ENCODE peak calls at places on chromosomes 16 and 17, in six cellular contexts. S, B, G, A, O and W are unnamed samples.

GRCh38 chr16:21250072-21250923 is 16.8 kb downstream of the ANKS4B start:
- DNase-seq in B (no peak), A (no peak), G (no peak), O (no peak), S (no peak), W (no peak)

GRCh38 chr17:7508846-7509245 is 24.7 kb downstream of the POLR2A start:
- DNase-seq in B (no peak), A (no peak), G (no peak), O (peak), S (no peak), W (no peak)

GRCh38 chr17:41076788-41077187 is 7.2 kb upstream of the KRTAP4-7 start:
- DNase-seq in G (no peak), B (no peak), O (no peak), A (no peak), S (no peak), W (no peak)

GRCh38 chr16:10182186-10182683 is at the start of gene GRIN2A:
- DNase-seq in G (no peak), S (no peak), O (no peak), B (no peak), A (no peak), W (no peak)

GRCh38 chr16:30987581-30988190 is 2.7 kb downstream of the HSD3B7 start:
- DNase-seq in B (no peak), A (no peak), G (no peak), S (no peak), O (no peak), W (no peak)

GRCh38 chr16:73949574-73950348 is 346.9 kb upstream of the PSMD7 start:
- DNase-seq in A (no peak), G (peak), S (no peak), B (no peak), O (no peak), W (no peak)

GRCh38 chr16:67951485-67951884 is 7.6 kb upstream of the LCAT start:
- DNase-seq in B (peak), A (no peak), O (peak), S (no peak), G (no peak), W (no peak)

GRCh38 chr16:88957456-88957767 is 19.6 kb downstream of the CBFA2T3 start:
- DNase-seq in A (no peak), S (no peak), G (no peak), O (no peak), B (no peak), W (no peak)

GRCh38 chr16:28990375-28991040 is 5.7 kb downstream of the LAT start:
- DNase-seq in S (no peak), O (no peak), B (no peak), A (no peak), G (no peak), W (no peak)

GRCh38 chr16:1993731-1994131 is 4.0 kb downstream of the SYNGR3 start:
- DNase-seq in A (no peak), B (no peak), S (no peak), O (no peak), G (no peak), W (no peak)

GRCh38 chr17:46865100-46865499 is 13.7 kb downstream of the WNT9B start:
- DNase-seq in A (no peak), S (no peak), G (peak), O (no peak), B (no peak), W (no peak)

GRCh38 chr17:19538095-19539039 is 4.7 kb downstream of the SLC47A1 start:
- DNase-seq in O (peak), S (no peak), G (no peak), A (no peak), B (no peak), W (peak)

GRCh38 chr17:8939496-8940334 is 25.8 kb downstream of the PIK3R5 start:
- DNase-seq in B (no peak), A (no peak), S (no peak), O (no peak), G (no peak), W (no peak)

GRCh38 chr16:546909-547770 is 13.1 kb upstream of the PRR35 start:
- DNase-seq in B (peak), A (peak), S (no peak), G (no peak), O (peak), W (peak)

GRCh38 chr16:84048306-84048705 is 5.7 kb upstream of the SLC38A8 start:
- DNase-seq in S (no peak), O (peak), G (no peak), A (peak), B (no peak), W (no peak)

GRCh38 chr16:74521691-74522090 is 85.2 kb downstream of the GLG1 start:
- DNase-seq in A (no peak), O (no peak), G (no peak), B (peak), S (no peak), W (peak)

GRCh38 chr16:29290631-29291247 is 115.8 kb downstream of the NPIPB11 start:
- DNase-seq in O (peak), G (peak), B (peak), A (peak), S (peak), W (peak)

GRCh38 chr16:25679468-25680010 is 12.2 kb upstream of the HS3ST4 start:
- DNase-seq in O (no peak), A (no peak), S (no peak), G (no peak), B (no peak), W (no peak)

GRCh38 chr16:86520317-86521210 is 10.2 kb downstream of the FOXF1 start:
- DNase-seq in B (no peak), O (peak), S (no peak), A (no peak), G (no peak), W (no peak)

GRCh38 chr16:89084411-89084810 is 9.2 kb upstream of the ACSF3 start:
- DNase-seq in G (no peak), A (no peak), O (no peak), B (no peak), S (no peak), W (no peak)

GRCh38 chr17:38322156-38322779 is 21.5 kb downstream of the GPR179 start:
- DNase-seq in B (peak), G (no peak), O (peak), A (peak), S (peak), W (peak)
- TF ChIP-seq CTCF in B (peak), G (peak), O (peak), A (no peak), S (peak), W (peak)

GRCh38 chr17:81445642-81446500 is 50.6 kb downstream of the BAHCC1 start:
- DNase-seq in S (no peak), O (no peak), G (no peak), B (no peak), A (no peak), W (no peak)
- TF ChIP-seq CTCF in S (peak), O (no peak), G (no peak), B (no peak), A (no peak), W (no peak)

GRCh38 chr17:78738245-78738644 is 43.8 kb downstream of the CYTH1 start:
- DNase-seq in S (no peak), A (no peak), O (no peak), B (no peak), G (no peak), W (no peak)

GRCh38 chr17:78735832-78736525 is 46.1 kb downstream of the CYTH1 start:
- DNase-seq in B (no peak), A (no peak), G (no peak), S (no peak), O (no peak), W (no peak)

GRCh38 chr17:78734841-78735641 is 47.0 kb downstream of the CYTH1 start:
- DNase-seq in A (no peak), O (no peak), B (no peak), G (no peak), S (no peak), W (no peak)

GRCh38 chr17:78737332-78737731 is 44.7 kb downstream of the CYTH1 start:
- DNase-seq in O (no peak), A (no peak), S (no peak), B (no peak), G (peak), W (no peak)

DNA sequence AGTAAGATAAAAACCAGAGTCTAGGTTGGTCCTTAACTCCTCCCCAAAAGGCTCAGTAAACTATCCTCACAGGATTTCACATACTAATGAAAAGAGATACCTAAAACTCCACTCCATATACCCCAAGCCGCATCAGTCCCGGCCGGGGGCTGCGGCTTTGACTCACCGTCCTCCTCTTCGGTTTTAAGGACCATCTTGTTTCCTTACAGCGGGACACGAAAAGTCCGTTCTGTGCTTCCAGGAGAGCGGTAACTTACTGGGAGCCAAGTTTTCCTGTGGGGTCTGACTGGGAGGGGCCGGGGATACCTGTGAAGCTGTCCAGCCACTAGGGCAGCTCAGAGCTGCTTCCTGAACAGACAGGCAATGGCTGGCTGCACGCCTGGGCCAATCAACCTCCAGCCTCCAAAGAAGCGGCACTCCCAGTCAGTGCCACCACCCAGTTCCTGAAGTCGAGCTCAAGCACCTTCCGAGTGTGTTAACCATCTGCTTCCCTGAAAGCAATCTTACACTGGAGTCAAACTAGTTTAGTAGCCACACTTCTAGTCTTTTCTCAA is 45.5 kb downstream of the CYTH1 start:
- DNase-seq in O (peak), G (no peak), B (peak), A (no peak), S (peak), W (no peak)
- TF ChIP-seq CTCF in O (no peak), G (no peak), B (peak), A (no peak), S (no peak), W (no peak)

DNA sequence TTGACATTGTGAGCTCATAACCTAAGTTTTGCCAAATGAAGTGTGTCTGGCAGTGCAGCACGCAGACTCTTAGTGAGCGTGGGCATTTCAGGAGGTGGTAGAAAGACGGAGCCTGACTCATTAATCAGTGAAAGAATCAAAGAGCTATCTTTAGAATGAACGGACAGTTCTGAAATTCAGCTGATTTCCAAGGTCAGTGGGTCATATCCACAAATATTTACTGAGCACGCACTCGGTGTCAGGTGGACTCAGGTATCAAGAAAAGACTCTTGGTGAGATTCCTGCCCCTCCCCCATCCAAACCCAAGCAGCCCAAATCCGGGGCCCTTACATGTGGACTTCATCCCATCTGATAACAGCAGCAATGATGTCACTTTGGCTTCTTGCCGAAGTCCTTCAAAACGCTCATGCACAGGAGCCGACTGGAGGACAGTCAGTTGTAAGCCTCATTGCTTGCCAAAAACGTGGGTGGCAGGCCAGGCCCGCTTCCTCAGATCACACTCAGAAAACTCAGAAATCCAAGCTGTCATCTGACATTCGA is 185.8 kb downstream of the HS3ST3A1 start:
- DNase-seq in S (no peak), G (peak), B (peak), A (no peak), O (no peak), W (no peak)
- TF ChIP-seq CTCF in S (no peak), G (no peak), B (peak), A (no peak), O (no peak), W (no peak)

GRCh38 chr17:76139801-76140660 is 1.0 kb downstream of the FOXJ1 start:
- DNase-seq in O (no peak), B (no peak), G (no peak), A (no peak), S (no peak), W (peak)
- TF ChIP-seq CTCF in O (no peak), B (no peak), G (no peak), A (no peak), S (no peak), W (no peak)

DNA sequence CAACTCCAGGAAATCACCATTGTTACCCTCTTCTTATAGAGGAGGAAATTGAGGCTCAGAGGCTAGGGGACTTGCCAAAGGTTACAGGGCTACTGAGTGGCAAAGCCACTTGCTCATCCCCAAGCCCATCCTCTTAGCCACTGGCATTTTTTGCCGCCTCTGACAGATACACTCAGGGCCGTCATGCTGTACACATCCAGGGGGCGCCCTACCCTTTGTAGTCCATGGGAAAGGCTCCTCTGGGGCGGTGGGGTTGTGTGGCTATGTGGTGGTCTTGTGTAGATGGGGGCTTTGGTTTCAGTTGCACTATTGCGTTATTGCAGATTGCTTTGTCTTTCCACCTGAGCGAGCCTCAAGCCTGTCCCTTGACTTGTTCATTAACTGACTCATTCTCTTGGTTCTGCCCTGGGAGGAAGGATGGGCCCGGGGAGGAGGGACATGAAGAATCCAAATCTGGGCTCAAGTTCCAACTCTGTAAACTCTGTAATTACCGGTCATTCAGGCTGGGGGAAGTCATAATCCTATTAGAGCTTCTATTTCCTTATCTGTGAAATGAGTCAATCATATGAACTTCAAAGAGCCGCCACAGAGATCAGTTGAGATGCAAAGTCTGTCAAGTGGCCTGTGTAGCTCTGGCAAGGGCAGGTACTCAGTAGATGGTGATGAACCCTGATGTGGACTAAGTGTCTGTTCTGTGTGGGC is 2.8 kb downstream of the NOS2 start:
- DNase-seq in A (no peak), O (no peak), G (no peak), S (no peak), B (no peak), W (no peak)
- TF ChIP-seq CTCF in A (no peak), O (no peak), G (no peak), S (no peak), B (no peak), W (no peak)

DNA sequence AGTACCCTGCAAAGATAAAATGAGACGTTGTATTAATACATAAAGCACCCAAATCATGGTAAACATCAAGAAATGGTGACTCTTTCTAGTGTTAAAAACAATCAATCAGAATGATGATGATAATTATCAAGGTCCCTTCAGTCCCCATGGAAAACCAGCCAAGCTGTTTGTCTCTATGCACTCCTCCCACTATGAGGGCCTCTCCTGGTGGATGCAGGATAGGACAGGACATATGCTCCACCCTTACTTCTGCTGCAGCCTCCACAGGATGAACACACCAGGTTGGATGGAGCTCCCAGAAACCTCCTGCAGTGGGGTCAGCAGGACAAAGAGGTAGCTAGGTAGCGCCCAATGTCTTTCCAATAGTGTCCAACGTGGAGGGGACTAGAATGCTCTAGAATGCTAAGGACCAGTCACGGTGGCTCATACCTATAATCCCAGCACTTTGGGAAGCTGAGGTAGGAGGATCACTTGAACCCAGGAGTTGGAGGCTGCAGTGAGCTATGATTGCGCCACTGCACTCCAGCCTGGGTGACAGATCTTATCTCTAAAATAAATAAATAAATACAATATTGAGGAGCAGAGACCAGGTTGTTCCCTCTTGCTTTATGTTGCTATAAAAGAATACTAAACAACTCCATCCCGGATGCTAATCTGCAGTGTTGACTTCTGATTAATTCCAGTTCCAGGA is 9.9 kb upstream of the KDM8 start:
- DNase-seq in S (no peak), A (no peak), G (no peak), O (no peak), B (no peak), W (no peak)
- TF ChIP-seq CTCF in S (no peak), A (no peak), G (peak), O (no peak), B (peak), W (no peak)

GRCh38 chr17:71118039-71118438 is 948.7 kb downstream of the KCNJ2 start:
- DNase-seq in G (no peak), S (peak), O (no peak), B (peak), A (no peak), W (no peak)
- TF ChIP-seq CTCF in G (peak), S (peak), O (no peak), B (peak), A (no peak), W (no peak)